ENCODE peak calls at places on chromosome 6, in four cellular contexts. E is heart left ventricle, N is stomach, I is left ventricle myocardium inferior. Y is an unnamed sample.

GRCh38 chr6:23568292-23568691 is 557.7 kb upstream of the NRSN1 start:
- DNase-seq in E (no peak), N (no peak), I (no peak), Y (no peak)

GRCh38 chr6:113530769-113531168 is 326.4 kb upstream of the MARCKS start:
- DNase-seq in E (no peak), N (no peak), I (no peak), Y (no peak)

GRCh38 chr6:115643762-115644161 is 416.9 kb downstream of the FRK start:
- DNase-seq in E (no peak), N (no peak), I (no peak), Y (no peak)

GRCh38 chr6:3698021-3698420 is 53.5 kb downstream of the PXDC1 start:
- DNase-seq in E (no peak), N (no peak), I (no peak), Y (no peak)

GRCh38 chr6:167855825-167856425 is 29.2 kb downstream of the AFDN start:
- DNase-seq in E (no peak), N (no peak), I (no peak), Y (no peak)

GRCh38 chr6:150118642-150119041 is 24.2 kb upstream of the PPP1R14C start:
- DNase-seq in E (no peak), N (no peak), I (no peak), Y (no peak)

GRCh38 chr6:43196337-43196736 is 14.3 kb downstream of the CUL9 start:
- DNase-seq in E (no peak), N (no peak), I (no peak), Y (no peak)

GRCh38 chr6:144782634-144783033 is 497.5 kb downstream of the UTRN start:
- DNase-seq in E (no peak), N (no peak), I (no peak), Y (no peak)

GRCh38 chr6:72968704-72969103 is 256.6 kb downstream of the KHDC1L start:
- DNase-seq in E (no peak), N (no peak), I (no peak), Y (no peak)

GRCh38 chr6:154236646-154237236 is 119.9 kb downstream of the IPCEF1 start:
- DNase-seq in E (no peak), N (no peak), I (no peak), Y (no peak)

DNA sequence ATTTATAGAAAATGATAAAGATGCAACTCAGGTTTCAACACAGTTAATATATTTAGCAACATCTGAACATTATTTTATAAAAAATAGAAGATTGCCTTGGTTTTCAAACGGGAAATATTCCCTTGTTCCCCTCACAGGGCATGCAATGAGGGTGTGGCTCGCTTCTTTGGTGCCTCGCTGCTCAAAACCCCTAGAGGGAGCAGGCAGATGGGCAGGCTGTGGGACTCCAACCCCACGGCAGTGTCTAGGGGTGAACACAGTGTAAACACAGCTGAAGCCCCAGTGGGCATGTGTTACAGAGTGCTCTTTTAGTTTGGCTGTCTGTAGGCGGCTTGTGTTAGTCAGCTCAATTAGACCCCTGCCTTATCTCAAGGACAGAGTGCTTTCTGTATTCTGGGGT is 560.8 kb upstream of the IMPG1 start:
- DNase-seq in E (no peak), N (no peak), I (no peak), Y (no peak)
- TF ChIP-seq CTCF in E (no peak), N (no peak), I (no peak), Y (no peak)

DNA sequence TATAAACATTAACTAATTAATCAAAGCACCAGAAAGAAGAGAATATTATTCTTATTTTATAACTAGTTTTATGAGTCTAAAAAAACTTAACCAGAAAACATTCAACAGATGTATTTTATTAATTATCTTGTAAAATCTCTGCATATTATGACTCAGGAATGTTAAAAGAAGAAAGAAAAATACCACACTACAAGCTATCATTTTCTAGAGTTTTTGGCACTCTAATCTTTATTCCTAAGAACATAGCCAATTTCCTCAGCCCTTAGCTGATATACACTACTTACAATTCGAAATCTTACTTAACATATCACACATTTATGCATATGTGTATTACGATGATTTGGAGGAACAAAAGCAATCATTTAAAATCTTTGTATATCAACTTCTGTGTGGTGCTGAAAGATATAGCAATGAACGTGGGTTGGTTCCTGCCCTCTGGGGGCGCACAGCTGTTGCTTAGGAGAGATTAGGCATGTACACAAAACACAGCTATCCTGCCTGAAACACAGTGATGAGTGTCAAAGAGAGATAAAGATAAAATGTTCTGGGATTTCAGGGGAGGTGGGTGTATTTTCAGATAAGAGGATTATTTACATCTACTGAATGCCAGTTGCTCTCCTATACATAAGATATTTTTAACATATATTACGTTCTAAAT is 404.5 kb downstream of the SYNE1 start:
- DNase-seq in E (no peak), N (no peak), I (peak), Y (no peak)
- TF ChIP-seq CTCF in E (peak), N (no peak), I (peak), Y (no peak)

GRCh38 chr6:169720207-169720855 is 4.0 kb downstream of the PHF10 start:
- DNase-seq in E (no peak), N (no peak), I (no peak), Y (no peak)
- TF ChIP-seq CTCF in E (no peak), N (no peak), I (no peak), Y (peak)

GRCh38 chr6:142886431-142887170 is 58.4 kb downstream of the HIVEP2 start:
- DNase-seq in E (no peak), N (no peak), I (no peak), Y (peak)
- TF ChIP-seq CTCF in E (peak), N (peak), I (peak), Y (peak)

DNA sequence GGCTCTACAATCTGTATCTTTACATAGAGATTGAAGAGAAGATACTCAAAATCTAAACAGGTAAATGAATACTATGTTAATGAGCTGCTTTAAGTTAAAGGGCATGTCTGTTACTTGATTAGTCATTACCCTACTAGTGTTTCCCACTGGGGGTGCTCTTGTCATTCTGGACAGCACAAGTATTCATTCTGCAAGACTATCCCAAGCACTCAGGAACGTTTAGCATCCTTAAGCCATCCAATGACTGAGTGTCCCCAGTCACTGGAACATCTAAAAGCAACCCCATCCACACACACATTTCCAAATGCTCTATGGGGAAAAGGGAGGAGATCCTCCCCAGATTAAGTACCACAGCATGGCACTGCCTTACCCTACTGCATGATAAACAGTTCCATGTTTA is 25.7 kb downstream of the EZR start:
- DNase-seq in E (no peak), N (peak), I (no peak), Y (no peak)
- TF ChIP-seq CTCF in E (peak), N (no peak), I (peak), Y (peak)

DNA sequence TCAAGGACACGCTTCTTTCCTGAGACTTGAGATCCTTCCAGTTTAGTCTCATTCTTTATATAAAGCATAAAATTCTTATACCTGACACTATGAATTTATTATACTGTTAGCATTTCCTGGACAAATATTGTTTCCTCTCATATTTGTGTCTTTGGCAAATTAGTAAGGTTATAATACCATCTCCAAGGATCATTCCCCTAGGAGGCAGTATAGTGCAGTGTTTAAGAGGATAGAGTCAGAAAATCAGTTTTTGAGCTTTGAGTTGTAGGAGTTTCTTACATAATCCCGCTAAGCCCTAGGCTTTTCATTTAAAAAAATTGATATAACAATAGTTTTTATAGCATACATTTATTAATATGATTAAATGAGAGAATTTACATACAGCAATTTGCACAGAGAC is 510.8 kb downstream of the TENT5A start:
- DNase-seq in E (no peak), N (no peak), I (no peak), Y (no peak)
- TF ChIP-seq CTCF in E (peak), N (no peak), I (peak), Y (no peak)

Y was measured in GM06990.